ENCODE peak calls at places on chromosomes 12 and 14, in five cellular contexts. U, Z, Q, C and L are unnamed samples.

GRCh38 chr14:52013984-52014600 is 24.7 kb downstream of the RTRAF start:
- DNase-seq in U (no peak), C (no peak), Z (no peak), Q (no peak), L (no peak)

GRCh38 chr14:85533821-85534271 is 3.9 kb downstream of the FLRT2 start:
- DNase-seq in Z (no peak), Q (peak; percentile 15), U (no peak), C (peak; percentile 15), L (no peak)

GRCh38 chr14:90319173-90319572 is 12.6 kb downstream of the NRDE2 start:
- DNase-seq in U (no peak), Z (no peak), Q (no peak), C (no peak), L (no peak)

GRCh38 chr14:61260939-61261776 is 20.0 kb downstream of the TMEM30B start:
- DNase-seq in U (no peak), C (peak; percentile 90), Q (no peak), Z (no peak), L (no peak)

GRCh38 chr14:50067723-50068495 is 48.5 kb downstream of the VCPKMT start:
- DNase-seq in Z (no peak), U (no peak), C (peak; percentile 81), Q (no peak), L (peak; percentile 46)

GRCh38 chr12:130212384-130212783 is 50.1 kb downstream of the FZD10 start:
- DNase-seq in Z (no peak), Q (no peak), U (no peak), C (no peak), L (no peak)

GRCh38 chr12:120734210-120734609 is 8.6 kb downstream of the ACADS start:
- DNase-seq in Q (no peak), Z (no peak), C (no peak), U (no peak), L (no peak)

GRCh38 chr12:2973566-2973965 is 14.4 kb downstream of the TEAD4 start:
- DNase-seq in Z (no peak), Q (no peak), C (no peak), U (no peak), L (no peak)

GRCh38 chr14:36579573-36580140 is 2.8 kb downstream of the NKX2-8 start:
- DNase-seq in U (no peak), Q (no peak), Z (no peak), C (no peak), L (no peak)

GRCh38 chr12:9118161-9118560 is 2.4 kb upstream of the A2M start:
- DNase-seq in Q (no peak), Z (no peak), C (no peak), U (no peak), L (no peak)

GRCh38 chr12:97758586-97758985 is 296.0 kb downstream of the RMST start:
- DNase-seq in U (no peak), Q (no peak), Z (no peak), C (no peak), L (no peak)

GRCh38 chr12:32025906-32026305 is 66.7 kb downstream of the RESF1 start:
- DNase-seq in Z (no peak), Q (no peak), U (no peak), C (no peak), L (no peak)

GRCh38 chr12:78149459-78149858 is 318.8 kb downstream of the NAV3 start:
- DNase-seq in Q (peak; percentile 21), C (no peak), Z (no peak), U (no peak), L (no peak)

GRCh38 chr12:50635356-50635755 is 128.5 kb upstream of the ATF1 start:
- DNase-seq in C (no peak), U (no peak), Z (peak; percentile 50), Q (no peak), L (no peak)

GRCh38 chr12:43968736-43969135 is 132.9 kb downstream of the TMEM117 start:
- DNase-seq in Q (no peak), U (no peak), C (no peak), Z (no peak), L (no peak)

GRCh38 chr14:69004731-69005431 is 25.8 kb upstream of the ACTN1 start:
- DNase-seq in C (peak; percentile 43), U (no peak), Q (no peak), Z (no peak), L (no peak)

GRCh38 chr12:50174971-50175715 is 8.0 kb upstream of the CERS5 start:
- DNase-seq in U (no peak), Z (no peak), Q (peak; percentile 33), C (peak; percentile 85), L (no peak)

GRCh38 chr14:80522936-80523335 is 311.6 kb upstream of the DIO2 start:
- DNase-seq in U (no peak), Q (no peak), Z (no peak), C (peak; percentile 33), L (no peak)

GRCh38 chr14:70793637-70794036 is 15.7 kb downstream of the MAP3K9 start:
- DNase-seq in U (no peak), Q (no peak), C (no peak), Z (no peak), L (no peak)

GRCh38 chr12:88448337-88448944 is 131.8 kb downstream of the KITLG start:
- DNase-seq in C (no peak), U (no peak), Z (no peak), Q (no peak), L (no peak)

GRCh38 chr14:105398044-105398725 is at the start of gene TEX22:
- DNase-seq in U (no peak), Q (peak; percentile 89), Z (peak; percentile 92), C (peak; percentile 64), L (peak; percentile 82)

GRCh38 chr12:30691122-30691879 is 4.4 kb downstream of the IPO8 start:
- DNase-seq in U (no peak), Z (peak; percentile 46), C (peak; percentile 85), Q (no peak), L (peak; percentile 45)

GRCh38 chr12:105622846-105623245 is 292.4 kb downstream of the C12orf75 start:
- DNase-seq in C (no peak), Q (no peak), U (no peak), Z (no peak), L (no peak)

GRCh38 chr12:103327676-103328075 is 168.1 kb downstream of the C12orf42 start:
- DNase-seq in C (no peak), Z (no peak), U (no peak), Q (no peak), L (no peak)

GRCh38 chr12:43406797-43407196 is 145.2 kb downstream of the ADAMTS20 start:
- DNase-seq in Q (no peak), C (no peak), U (no peak), Z (no peak), L (no peak)

GRCh38 chr12:53726946-53727309 is 324 bp downstream of the CALCOCO1 start:
- DNase-seq in Q (no peak), U (no peak), C (peak; percentile 34), Z (no peak), L (no peak)

GRCh38 chr12:12811343-12811742 is 1.8 kb upstream of the DDX47 start:
- DNase-seq in Z (no peak), U (no peak), Q (no peak), C (no peak), L (no peak)

GRCh38 chr12:12804432-12804886 is 8.7 kb upstream of the DDX47 start:
- DNase-seq in Z (no peak), U (no peak), Q (no peak), C (peak; percentile 95), L (peak; percentile 45)

GRCh38 chr12:12806784-12807516 is 6.2 kb upstream of the DDX47 start:
- DNase-seq in Z (no peak), C (no peak), Q (no peak), U (no peak), L (no peak)

GRCh38 chr12:12810507-12811143 is 2.5 kb upstream of the DDX47 start:
- DNase-seq in Q (no peak), U (no peak), C (no peak), Z (no peak), L (no peak)

DNA sequence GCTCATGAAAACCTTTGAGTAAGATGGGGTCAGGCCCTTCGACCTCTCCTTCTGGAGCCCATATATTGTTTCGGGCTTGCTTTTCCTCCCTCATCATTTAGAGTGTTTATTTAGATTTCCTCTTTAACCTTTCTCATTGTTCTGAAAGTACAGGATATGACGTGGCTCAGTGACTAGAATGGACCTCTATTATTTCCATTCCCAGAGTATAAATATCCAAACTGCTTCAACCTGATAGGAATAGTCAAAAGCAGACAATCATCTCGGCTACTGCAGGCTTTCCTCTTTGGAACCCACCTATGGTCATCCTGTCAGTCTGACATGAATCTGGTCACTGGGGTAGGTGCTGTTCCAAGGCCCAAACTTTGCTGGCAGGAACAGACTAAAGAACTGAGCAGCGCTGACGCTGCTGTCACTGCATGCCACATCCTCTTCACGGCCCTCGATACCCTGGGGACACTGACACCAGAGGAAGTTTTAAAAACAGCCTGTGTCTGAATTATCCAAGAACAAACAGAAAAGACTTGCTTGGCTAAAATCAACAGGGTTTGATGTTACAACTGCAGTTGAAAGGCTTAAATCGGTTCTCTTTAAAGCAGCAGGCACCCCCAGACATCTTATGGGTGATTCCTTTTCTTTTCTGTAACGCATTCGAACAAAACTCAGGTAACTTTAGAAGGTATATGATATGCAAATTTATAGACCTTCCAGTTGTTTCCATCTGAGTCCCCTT is 5.0 kb upstream of the DDX47 start:
- DNase-seq in U (no peak), C (peak; percentile 71), Z (peak; percentile 76), Q (peak; percentile 51), L (no peak)
- TF ChIP-seq POLR2A in U (no peak), C (no peak), Z (no peak), Q (peak; percentile 10), L (no peak)

DNA sequence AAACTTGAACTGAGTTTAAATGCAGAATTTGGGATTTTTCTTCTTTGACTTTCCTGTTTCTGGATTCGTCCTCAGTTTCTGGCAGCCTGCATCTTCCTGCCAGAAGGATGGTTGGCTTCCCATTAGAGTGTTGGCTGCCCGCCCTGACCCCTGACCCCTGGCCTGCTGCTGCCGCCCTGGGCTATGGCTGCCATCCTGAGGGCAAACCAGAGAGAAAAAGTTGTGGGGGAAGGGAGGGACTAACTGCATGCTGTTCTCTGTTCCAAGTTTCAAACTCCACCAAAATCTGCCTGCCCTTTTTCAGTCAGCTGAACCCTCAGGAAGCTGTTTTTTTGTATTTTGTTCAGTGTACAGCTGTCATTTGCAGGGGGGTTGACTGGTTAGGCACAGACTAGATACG is 48.4 kb downstream of the FNTB start:
- DNase-seq in Q (peak; percentile 55), Z (no peak), C (no peak), U (no peak), L (no peak)
- TF ChIP-seq POLR2A in Q (no peak), Z (no peak), C (no peak), U (no peak), L (no peak)

GRCh38 chr12:6347367-6348338 is 5.8 kb upstream of the TNFRSF1A start:
- DNase-seq in C (peak; percentile 64), Z (peak; percentile 67), U (no peak), Q (peak; percentile 82), L (no peak)
- TF ChIP-seq POLR2A in C (no peak), Z (no peak), U (no peak), Q (no peak), L (no peak)

DNA sequence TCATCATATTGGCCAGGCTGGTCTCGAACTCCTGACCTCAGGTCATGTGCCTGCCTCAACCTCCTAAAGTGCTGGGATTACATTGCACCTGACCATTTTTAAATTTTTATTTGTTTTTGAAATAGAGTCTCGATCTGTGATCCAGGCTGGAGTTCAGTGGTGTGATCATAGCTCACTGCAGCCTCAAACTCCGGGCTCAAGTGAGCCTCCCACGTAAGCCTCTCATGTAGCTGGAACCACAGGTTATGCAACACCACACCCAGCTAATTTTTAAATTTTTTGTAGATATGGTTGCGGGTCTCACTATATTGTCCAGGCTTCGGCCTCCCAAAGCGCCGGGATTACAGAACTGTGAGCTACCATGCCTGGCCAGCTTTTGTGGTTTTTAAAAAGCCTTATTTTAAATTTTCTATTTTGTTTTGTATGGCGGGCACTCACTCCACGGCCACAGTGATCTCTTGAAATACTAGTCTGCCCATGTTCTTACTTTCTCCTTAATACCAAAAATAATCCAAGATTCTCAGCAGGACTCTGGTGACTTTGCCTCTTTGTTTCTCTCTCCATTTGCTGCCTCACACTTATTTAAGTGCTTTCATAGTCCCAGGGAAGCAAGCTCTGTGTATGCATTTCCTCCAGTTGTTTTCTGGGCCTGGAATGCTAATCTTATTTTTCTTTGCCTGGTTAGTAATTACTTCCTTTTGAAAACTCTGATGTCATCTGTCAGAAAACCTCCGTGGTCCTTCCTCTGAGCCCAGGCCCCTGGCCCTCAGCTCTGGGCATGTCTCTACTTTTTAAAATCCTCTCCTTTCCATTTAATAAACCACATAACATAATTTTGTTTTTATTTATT is 2.0 kb upstream of the DRAM1 start:
- DNase-seq in C (peak; percentile 42), U (no peak), Q (no peak), Z (no peak), L (no peak)
- TF ChIP-seq POLR2A in C (no peak), U (no peak), Q (no peak), Z (no peak), L (no peak)